ENCODE peak calls at places on chromosomes 16 and 17, in six cellular contexts. C is ACHN, N is anterior cingulate cortex, W is cardiac septum, B is left ventricle myocardium inferior, M is WTC11. G is an unnamed sample.

GRCh38 chr17:2390199-2390880 is 10.5 kb downstream of the MNT start:
- DNase-seq in C (no peak), N (no peak), W (no peak), B (no peak), M (no peak), G (no peak)

GRCh38 chr17:51703364-51704341 is 443.3 kb downstream of the UTP18 start:
- DNase-seq in C (no peak), N (no peak), W (peak; percentile 82), B (peak; percentile 70), M (no peak), G (no peak)

GRCh38 chr17:57370583-57370982 is 114.3 kb downstream of the MSI2 start:
- DNase-seq in C (no peak), N (no peak), W (no peak), B (no peak), M (no peak), G (no peak)

GRCh38 chr17:34246436-34246835 is 8.6 kb upstream of the CCL2 start:
- DNase-seq in C (no peak), N (no peak), W (no peak), B (no peak), M (no peak), G (no peak)

GRCh38 chr17:58363457-58364185 is 11.6 kb upstream of the SUPT4H1 start:
- DNase-seq in C (no peak), N (no peak), W (no peak), B (no peak), M (no peak), G (no peak)

GRCh38 chr16:80265624-80266306 is 275.0 kb upstream of the DYNLRB2 start:
- DNase-seq in C (no peak), N (no peak), W (no peak), B (no peak), M (no peak), G (peak; percentile 16)

GRCh38 chr16:9225527-9226316 is 134.3 kb downstream of the HAPSTR1 start:
- DNase-seq in C (peak; percentile 47), N (no peak), W (no peak), B (no peak), M (peak; percentile 48), G (no peak)

GRCh38 chr17:72122002-72122310 is 1.1 kb downstream of the SOX9 start:
- DNase-seq in C (peak; percentile 18), N (no peak), W (no peak), B (no peak), M (no peak), G (peak; percentile 58)

GRCh38 chr17:57294075-57294474 is 37.8 kb downstream of the MSI2 start:
- DNase-seq in C (no peak), N (no peak), W (no peak), B (no peak), M (no peak), G (no peak)

GRCh38 chr17:71494456-71494855 is 626.4 kb upstream of the SOX9 start:
- DNase-seq in C (no peak), N (no peak), W (no peak), B (no peak), M (no peak), G (no peak)

GRCh38 chr16:50881331-50881830 is 139.5 kb downstream of the CYLD start:
- DNase-seq in C (no peak), N (no peak), W (no peak), B (no peak), M (no peak), G (no peak)